ENCODE peak calls at places on chromosomes 2 and 18, in five cellular contexts. J, Z, T, E and N are unnamed samples.

GRCh38 chr2:128396500-128396891 is 77.8 kb upstream of the HS6ST1 start:
- DNase-seq in J (no peak), Z (no peak), T (no peak), E (no peak), N (peak)

GRCh38 chr18:69817335-69817935 is 130.2 kb downstream of the CD226 start:
- DNase-seq in J (no peak), Z (peak), T (no peak), E (no peak), N (no peak)

GRCh38 chr2:173441222-173441621 is 86.5 kb downstream of the CDCA7 start:
- DNase-seq in J (no peak), Z (peak), T (no peak), E (no peak), N (no peak)

GRCh38 chr2:14363137-14363536 is 269.4 kb upstream of the LRATD1 start:
- DNase-seq in J (no peak), Z (no peak), T (no peak), E (no peak), N (no peak)

GRCh38 chr2:88342749-88343148 is 109.7 kb downstream of the FOXI3 start:
- DNase-seq in J (no peak), Z (no peak), T (no peak), E (no peak), N (no peak)

GRCh38 chr18:5057348-5058012 is 139.6 kb downstream of the AKAIN1 start:
- DNase-seq in J (peak), Z (peak), T (peak), E (peak), N (no peak)

GRCh38 chr2:20992201-20992711 is 51.6 kb downstream of the APOB start:
- DNase-seq in J (no peak), Z (no peak), T (no peak), E (peak), N (no peak)

GRCh38 chr2:157837851-157838441 is 38.2 kb downstream of the ACVR1 start:
- DNase-seq in J (peak), Z (no peak), T (peak), E (no peak), N (no peak)

GRCh38 chr2:179252439-179252838 is 12.2 kb downstream of the SESTD1 start:
- DNase-seq in J (no peak), Z (no peak), T (no peak), E (no peak), N (no peak)

GRCh38 chr2:196170681-196171247 is 614 bp downstream of the STK17B start:
- DNase-seq in J (no peak), Z (no peak), T (peak), E (no peak), N (peak)

GRCh38 chr18:56086176-56086575 is 498.2 kb upstream of the TCF4 start:
- DNase-seq in J (no peak), Z (no peak), T (no peak), E (no peak), N (no peak)

GRCh38 chr2:167504061-167504460 is 615.8 kb downstream of the XIRP2 start:
- DNase-seq in J (no peak), Z (no peak), T (no peak), E (no peak), N (no peak)

GRCh38 chr2:134379293-134379692 is 125.4 kb downstream of the MGAT5 start:
- DNase-seq in J (no peak), Z (no peak), T (no peak), E (no peak), N (no peak)

GRCh38 chr2:133109772-133110171 is 439.8 kb upstream of the LYPD1 start:
- DNase-seq in J (no peak), Z (peak), T (no peak), E (no peak), N (no peak)

GRCh38 chr2:118012778-118013177 is 1.1 kb downstream of the CCDC93 start:
- DNase-seq in J (no peak), Z (no peak), T (no peak), E (no peak), N (no peak)

GRCh38 chr2:56522605-56523089 is 338.9 kb downstream of the CCDC85A start:
- DNase-seq in J (peak), Z (peak), T (no peak), E (peak), N (no peak)

GRCh38 chr2:241019441-241020139 is 21.2 kb downstream of the SNED1 start:
- DNase-seq in J (peak), Z (no peak), T (no peak), E (no peak), N (no peak)

GRCh38 chr2:160242863-160243552 is 42.9 kb upstream of the ITGB6 start:
- DNase-seq in J (no peak), Z (no peak), T (no peak), E (no peak), N (no peak)
- TF ChIP-seq CTCF in J (no peak), Z (no peak), T (no peak), E (no peak), N (no peak)

DNA sequence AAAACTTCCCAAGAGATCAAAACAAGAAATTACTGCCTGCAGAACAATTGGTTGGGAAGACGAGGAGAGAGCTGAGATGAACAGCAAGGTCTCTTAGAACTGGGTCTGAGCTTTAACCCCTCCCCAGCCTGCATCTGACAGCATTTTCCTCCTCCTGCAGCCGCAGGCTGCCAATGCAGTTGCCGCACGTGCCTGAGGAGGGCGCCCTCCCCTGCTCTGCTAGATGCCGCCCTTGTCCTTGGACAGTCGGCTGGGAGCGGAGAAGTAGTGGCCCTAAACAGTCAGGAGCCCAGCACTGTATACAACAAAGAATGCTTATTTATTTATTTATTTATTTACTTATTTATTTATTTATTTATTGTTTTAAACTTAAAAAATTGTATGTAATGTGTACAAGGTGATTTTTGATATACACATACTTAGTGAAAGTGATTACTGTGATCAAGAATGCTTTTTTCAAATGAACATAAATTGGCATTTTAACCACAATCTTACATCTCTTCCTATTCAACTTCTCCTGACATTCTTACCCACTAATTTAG is 776.4 kb downstream of the TSN start:
- DNase-seq in J (no peak), Z (no peak), T (no peak), E (no peak), N (no peak)
- TF ChIP-seq CTCF in J (no peak), Z (no peak), T (no peak), E (no peak), N (peak)

DNA sequence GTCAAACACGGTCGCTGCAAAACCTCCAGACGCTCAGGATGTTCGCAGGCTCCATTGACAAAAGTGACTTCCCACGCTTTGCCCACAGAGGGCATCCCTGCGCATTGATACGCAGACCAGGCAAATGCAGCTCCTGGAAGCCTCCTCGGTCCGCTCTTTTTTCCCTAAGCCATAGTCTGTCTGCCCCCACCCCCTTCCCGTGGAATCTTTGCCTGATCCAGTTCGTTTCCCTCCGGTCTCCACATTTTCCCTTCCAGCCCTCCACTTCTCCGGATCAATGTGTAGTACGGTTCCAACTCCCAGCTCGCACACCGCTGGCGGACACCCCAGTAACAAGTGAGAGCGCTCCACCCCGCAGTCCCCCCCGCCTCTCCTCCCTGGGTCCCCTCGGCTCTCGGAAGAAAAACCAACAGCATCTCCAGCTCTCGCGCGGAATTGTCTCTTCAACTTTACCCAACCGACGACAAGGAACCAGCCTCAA is at the start of gene DCC:
- DNase-seq in J (no peak), Z (no peak), T (peak), E (no peak), N (no peak)
- TF ChIP-seq CTCF in J (no peak), Z (peak), T (no peak), E (no peak), N (peak)

GRCh38 chr2:99617811-99618210 is 128.0 kb upstream of the REV1 start:
- DNase-seq in J (no peak), Z (no peak), T (no peak), E (no peak), N (no peak)

GRCh38 chr2:99611786-99612185 is 122.0 kb upstream of the REV1 start:
- DNase-seq in J (no peak), Z (no peak), T (no peak), E (no peak), N (no peak)

GRCh38 chr2:99618579-99619097 is 128.8 kb upstream of the REV1 start:
- DNase-seq in J (no peak), Z (no peak), T (no peak), E (no peak), N (no peak)

GRCh38 chr2:99613992-99614391 is 124.2 kb upstream of the REV1 start:
- DNase-seq in J (no peak), Z (no peak), T (no peak), E (no peak), N (no peak)

GRCh38 chr2:99615247-99615771 is 125.5 kb upstream of the REV1 start:
- DNase-seq in J (no peak), Z (no peak), T (no peak), E (peak), N (no peak)
- TF ChIP-seq CTCF in J (no peak), Z (no peak), T (no peak), E (no peak), N (peak)

GRCh38 chr2:170822292-170822884 is 5.7 kb downstream of the GAD1 start:
- DNase-seq in J (no peak), Z (no peak), T (no peak), E (no peak), N (no peak)
- TF ChIP-seq CTCF in J (no peak), Z (peak), T (no peak), E (no peak), N (peak)

GRCh38 chr2:97774425-97774824 is 61.0 kb downstream of the ZAP70 start:
- DNase-seq in J (no peak), Z (no peak), T (no peak), E (peak), N (no peak)
- TF ChIP-seq CTCF in J (no peak), Z (no peak), T (no peak), E (peak), N (peak)

DNA sequence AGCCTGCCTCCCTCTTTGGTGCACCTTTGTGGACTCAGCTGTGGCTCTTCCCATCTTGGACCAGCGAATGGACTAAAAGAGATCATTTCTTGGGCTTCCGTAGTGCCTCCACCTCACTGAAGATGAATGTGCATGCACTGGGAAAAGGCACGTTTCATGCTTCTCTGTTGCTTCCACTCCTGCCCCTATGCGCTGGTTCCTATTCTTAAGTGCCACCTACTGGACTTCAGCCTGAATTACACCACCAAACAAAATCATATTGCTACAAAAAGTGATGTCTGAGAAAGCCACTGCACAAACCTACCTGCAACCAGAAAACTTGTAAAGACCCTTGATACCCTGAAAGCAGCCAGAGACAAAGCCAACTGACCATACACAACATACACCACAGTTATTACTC is 695.6 kb downstream of the TSN start:
- DNase-seq in J (no peak), Z (no peak), T (no peak), E (no peak), N (no peak)
- TF ChIP-seq CTCF in J (peak), Z (peak), T (peak), E (peak), N (peak)

GRCh38 chr2:174636979-174637378 is 39.4 kb upstream of the WIPF1 start:
- DNase-seq in J (no peak), Z (no peak), T (no peak), E (no peak), N (no peak)
- TF ChIP-seq CTCF in J (no peak), Z (no peak), T (no peak), E (no peak), N (peak)

DNA sequence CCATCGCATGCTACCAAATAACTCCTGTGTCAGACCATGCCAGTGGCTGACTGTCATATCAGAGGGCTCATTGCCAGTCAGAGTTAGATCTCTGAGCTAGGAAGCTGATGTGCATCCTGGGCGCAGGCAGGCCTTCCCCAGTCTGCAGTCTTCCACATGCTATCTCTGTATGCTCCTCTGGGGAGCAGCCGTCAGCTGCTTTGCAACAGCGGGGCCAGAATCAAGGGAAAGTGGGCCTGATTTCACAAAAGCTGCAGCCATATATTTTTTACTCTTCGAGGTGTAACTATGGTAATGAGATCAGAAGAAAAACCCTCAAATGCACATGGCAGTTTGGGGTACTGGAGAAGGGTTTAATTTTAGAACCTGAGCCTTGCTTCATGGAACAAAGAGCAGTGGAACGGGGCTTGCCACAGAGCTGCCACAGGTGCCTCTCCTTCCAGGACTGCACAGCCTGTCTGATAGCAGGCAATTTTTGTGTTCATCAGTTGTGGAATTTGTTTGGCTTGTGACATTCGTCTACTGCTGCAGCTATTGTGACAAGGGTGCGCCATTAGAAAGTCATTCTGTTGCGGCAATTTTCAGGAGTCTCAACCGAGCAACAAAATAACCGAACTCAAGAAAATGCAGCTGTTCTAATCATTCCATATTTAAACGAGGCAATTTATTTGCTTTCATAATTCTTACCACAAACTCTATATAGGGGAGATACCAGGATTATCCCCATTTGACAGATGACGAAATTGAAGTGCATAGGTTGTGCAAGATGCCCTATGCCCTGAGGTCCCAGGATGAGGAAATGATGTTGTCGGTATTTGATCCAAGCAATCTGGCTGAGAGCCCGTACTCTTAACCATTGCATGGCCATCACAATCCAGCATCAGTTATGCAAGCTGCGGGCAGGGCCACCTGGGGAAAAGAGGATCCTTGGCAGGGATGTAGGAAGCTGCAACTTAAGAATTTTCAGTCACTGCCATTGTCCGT is 109.6 kb upstream of the CYRIA start:
- DNase-seq in J (peak), Z (no peak), T (no peak), E (no peak), N (no peak)
- TF ChIP-seq CTCF in J (peak), Z (no peak), T (no peak), E (no peak), N (peak)